ENCODE peak calls at places on chromosomes 11 and 22, in ten cellular contexts. J, C, D, T, N, O, M, A, I and K are unnamed samples.

GRCh38 chr22:20965104-20965887 is 1.8 kb upstream of the AIFM3 start:
- DNase-seq in J (no peak), C (no peak), D (no peak), T (no peak), N (no peak), O (no peak), M (no peak), A (no peak), I (no peak), K (no peak)

GRCh38 chr11:122046846-122047245 is 69.2 kb downstream of the BLID start:
- DNase-seq in J (peak), C (no peak), D (peak), T (no peak), N (no peak), O (no peak), M (no peak), A (no peak), I (no peak), K (peak)

GRCh38 chr11:81494431-81494830 is 1239.2 kb downstream of the FAM181B start:
- DNase-seq in J (no peak), C (no peak), D (no peak), T (no peak), N (no peak), O (no peak), M (no peak), A (no peak), I (no peak), K (no peak)

GRCh38 chr11:93543292-93543977 is at the start of gene SMCO4:
- DNase-seq in J (peak), C (peak), D (peak), T (peak), N (peak), O (peak), M (peak), A (peak), I (peak), K (peak)

GRCh38 chr22:18064636-18065035 is 13.2 kb upstream of the PEX26 start:
- DNase-seq in J (no peak), C (no peak), D (no peak), T (no peak), N (no peak), O (no peak), M (no peak), A (no peak), I (no peak), K (no peak)

GRCh38 chr11:126060651-126061220 is 1.9 kb downstream of the CDON start:
- DNase-seq in J (no peak), C (no peak), D (no peak), T (no peak), N (no peak), O (no peak), M (peak), A (no peak), I (no peak), K (no peak)

GRCh38 chr22:40400173-40400572 is 29.8 kb downstream of the SGSM3 start:
- DNase-seq in J (no peak), C (no peak), D (no peak), T (no peak), N (no peak), O (no peak), M (no peak), A (no peak), I (peak), K (no peak)

GRCh38 chr22:27347951-27348350 is 453.6 kb downstream of the MN1 start:
- DNase-seq in J (no peak), C (no peak), D (peak), T (no peak), N (no peak), O (no peak), M (no peak), A (no peak), I (no peak), K (no peak)

GRCh38 chr22:37241351-37242142 is 2.5 kb downstream of the RAC2 start:
- DNase-seq in J (no peak), C (no peak), D (no peak), T (no peak), N (no peak), O (no peak), M (no peak), A (no peak), I (peak), K (no peak)

GRCh38 chr22:40377931-40378330 is 7.5 kb downstream of the SGSM3 start:
- DNase-seq in J (no peak), C (no peak), D (no peak), T (no peak), N (no peak), O (no peak), M (no peak), A (no peak), I (no peak), K (no peak)

GRCh38 chr11:69361048-69361447 is 67.1 kb downstream of the MYEOV start:
- DNase-seq in J (peak), C (no peak), D (no peak), T (no peak), N (no peak), O (no peak), M (no peak), A (no peak), I (no peak), K (no peak)